ENCODE peak calls at places on chromosomes 12 and 14, in nine cellular contexts. One of them, this sample, is unnamed.

GRCh38 chr12:43245947-43246346 is 306.1 kb downstream of the ADAMTS20 start:
- DNase-seq in Caki2: no peak
- DNase-seq in fibroblast of the aortic adventitia: no peak
- DNase-seq in kidney glomerular epithelial cell: no peak
- DNase-seq in AG09309: no peak
- DNase-seq in hepatic stellate cell: no peak
- DNase-seq in stimulated activated CD8-positive, alpha-beta memory T cell treated with anti-CD3 and anti-CD28 coated beads, Interleukin-4, amount 100 ng/mL, for 1 hour: no peak
- DNase-seq in lung: no peak
- DNase-seq in SW480: no peak
- DNase-seq in this sample: no peak

GRCh38 chr12:131860472-131861260 is 32.5 kb downstream of the MMP17 start:
- DNase-seq in Caki2: peak
- DNase-seq in fibroblast of the aortic adventitia: peak
- DNase-seq in kidney glomerular epithelial cell: no peak
- DNase-seq in AG09309: no peak
- DNase-seq in hepatic stellate cell: peak
- DNase-seq in stimulated activated CD8-positive, alpha-beta memory T cell treated with anti-CD3 and anti-CD28 coated beads, Interleukin-4, amount 100 ng/mL, for 1 hour: no peak
- DNase-seq in lung: peak
- DNase-seq in SW480: peak
- DNase-seq in this sample: no peak

GRCh38 chr12:68975811-68976210 is 42.8 kb upstream of the CPM start:
- DNase-seq in Caki2: no peak
- DNase-seq in fibroblast of the aortic adventitia: no peak
- DNase-seq in kidney glomerular epithelial cell: no peak
- DNase-seq in AG09309: no peak
- DNase-seq in hepatic stellate cell: no peak
- DNase-seq in stimulated activated CD8-positive, alpha-beta memory T cell treated with anti-CD3 and anti-CD28 coated beads, Interleukin-4, amount 100 ng/mL, for 1 hour: no peak
- DNase-seq in lung: no peak
- DNase-seq in SW480: no peak
- DNase-seq in this sample: no peak

GRCh38 chr12:8519208-8519607 is 5.9 kb downstream of the CLEC4D start:
- DNase-seq in Caki2: no peak
- DNase-seq in fibroblast of the aortic adventitia: no peak
- DNase-seq in kidney glomerular epithelial cell: no peak
- DNase-seq in AG09309: no peak
- DNase-seq in hepatic stellate cell: no peak
- DNase-seq in stimulated activated CD8-positive, alpha-beta memory T cell treated with anti-CD3 and anti-CD28 coated beads, Interleukin-4, amount 100 ng/mL, for 1 hour: no peak
- DNase-seq in lung: no peak
- DNase-seq in SW480: no peak
- DNase-seq in this sample: no peak

GRCh38 chr14:72616294-72616693 is 277.6 kb downstream of the DPF3 start:
- DNase-seq in Caki2: no peak
- DNase-seq in fibroblast of the aortic adventitia: peak
- DNase-seq in kidney glomerular epithelial cell: no peak
- DNase-seq in AG09309: no peak
- DNase-seq in hepatic stellate cell: no peak
- DNase-seq in stimulated activated CD8-positive, alpha-beta memory T cell treated with anti-CD3 and anti-CD28 coated beads, Interleukin-4, amount 100 ng/mL, for 1 hour: no peak
- DNase-seq in lung: no peak
- DNase-seq in SW480: no peak
- DNase-seq in this sample: no peak

GRCh38 chr14:102532204-102532658 is 22.7 kb upstream of the ANKRD9 start:
- DNase-seq in Caki2: no peak
- DNase-seq in fibroblast of the aortic adventitia: peak
- DNase-seq in kidney glomerular epithelial cell: no peak
- DNase-seq in AG09309: no peak
- DNase-seq in hepatic stellate cell: no peak
- DNase-seq in stimulated activated CD8-positive, alpha-beta memory T cell treated with anti-CD3 and anti-CD28 coated beads, Interleukin-4, amount 100 ng/mL, for 1 hour: no peak
- DNase-seq in lung: no peak
- DNase-seq in SW480: no peak
- DNase-seq in this sample: no peak

GRCh38 chr14:23068792-23069412 is 11.6 kb upstream of the CDH24 start:
- DNase-seq in Caki2: peak
- DNase-seq in fibroblast of the aortic adventitia: peak
- DNase-seq in kidney glomerular epithelial cell: no peak
- DNase-seq in AG09309: peak
- DNase-seq in hepatic stellate cell: peak
- DNase-seq in stimulated activated CD8-positive, alpha-beta memory T cell treated with anti-CD3 and anti-CD28 coated beads, Interleukin-4, amount 100 ng/mL, for 1 hour: peak
- DNase-seq in lung: peak
- DNase-seq in SW480: peak
- DNase-seq in this sample: no peak

GRCh38 chr14:74015965-74016364 is 3.1 kb downstream of the ENTPD5 start:
- DNase-seq in Caki2: no peak
- DNase-seq in fibroblast of the aortic adventitia: no peak
- DNase-seq in kidney glomerular epithelial cell: no peak
- DNase-seq in AG09309: no peak
- DNase-seq in hepatic stellate cell: no peak
- DNase-seq in stimulated activated CD8-positive, alpha-beta memory T cell treated with anti-CD3 and anti-CD28 coated beads, Interleukin-4, amount 100 ng/mL, for 1 hour: no peak
- DNase-seq in lung: no peak
- DNase-seq in SW480: no peak
- DNase-seq in this sample: no peak

GRCh38 chr12:114673169-114673833 is 10.7 kb downstream of the TBX3 start:
- DNase-seq in Caki2: no peak
- DNase-seq in fibroblast of the aortic adventitia: no peak
- DNase-seq in kidney glomerular epithelial cell: no peak
- DNase-seq in AG09309: no peak
- DNase-seq in hepatic stellate cell: peak
- DNase-seq in stimulated activated CD8-positive, alpha-beta memory T cell treated with anti-CD3 and anti-CD28 coated beads, Interleukin-4, amount 100 ng/mL, for 1 hour: no peak
- DNase-seq in lung: no peak
- DNase-seq in SW480: no peak
- DNase-seq in this sample: no peak

GRCh38 chr12:6356374-6356820 is 14.5 kb upstream of the TNFRSF1A start:
- DNase-seq in Caki2: no peak
- DNase-seq in fibroblast of the aortic adventitia: no peak
- DNase-seq in kidney glomerular epithelial cell: no peak
- DNase-seq in AG09309: no peak
- DNase-seq in hepatic stellate cell: no peak
- DNase-seq in stimulated activated CD8-positive, alpha-beta memory T cell treated with anti-CD3 and anti-CD28 coated beads, Interleukin-4, amount 100 ng/mL, for 1 hour: no peak
- DNase-seq in lung: no peak
- DNase-seq in SW480: no peak
- DNase-seq in this sample: no peak

This sample was measured in thoracic aorta.